ENCODE peak calls at places on chromosomes 16 and 17, in seven cellular contexts. One of them, this sample, is unnamed.

GRCh38 chr16:24203675-24204074 is 52.5 kb upstream of the CACNG3 start:
- DNase-seq in EL: no peak
- DNase-seq in activated CD4-positive, alpha-beta T cell treated with anti-CD3 and anti-CD28 coated beads, Interleukin-2, amount 50 U/mL, for 48 hours: no peak
- DNase-seq in frontal cortex: no peak
- DNase-seq in NCI-H460: no peak
- DNase-seq in HS-5: no peak
- DNase-seq in GM19239: no peak
- DNase-seq in this sample: no peak

GRCh38 chr17:21171309-21171922 is 42.5 kb downstream of the TMEM11 start:
- DNase-seq in EL: no peak
- DNase-seq in activated CD4-positive, alpha-beta T cell treated with anti-CD3 and anti-CD28 coated beads, Interleukin-2, amount 50 U/mL, for 48 hours: no peak
- DNase-seq in frontal cortex: no peak
- DNase-seq in NCI-H460: no peak
- DNase-seq in HS-5: no peak
- DNase-seq in GM19239: peak
- DNase-seq in this sample: no peak

GRCh38 chr16:77223184-77223583 is 24.0 kb downstream of the SYCE1L start:
- DNase-seq in EL: peak
- DNase-seq in activated CD4-positive, alpha-beta T cell treated with anti-CD3 and anti-CD28 coated beads, Interleukin-2, amount 50 U/mL, for 48 hours: peak
- DNase-seq in frontal cortex: no peak
- DNase-seq in NCI-H460: no peak
- DNase-seq in HS-5: no peak
- DNase-seq in GM19239: no peak
- DNase-seq in this sample: peak

GRCh38 chr16:23557779-23558330 is 328 bp downstream of the UBFD1 start:
- DNase-seq in EL: peak
- DNase-seq in activated CD4-positive, alpha-beta T cell treated with anti-CD3 and anti-CD28 coated beads, Interleukin-2, amount 50 U/mL, for 48 hours: peak
- DNase-seq in frontal cortex: no peak
- DNase-seq in NCI-H460: no peak
- DNase-seq in HS-5: no peak
- DNase-seq in GM19239: peak
- DNase-seq in this sample: no peak

GRCh38 chr17:48016112-48016511 is 21.5 kb downstream of the COPZ2 start:
- DNase-seq in EL: no peak
- DNase-seq in activated CD4-positive, alpha-beta T cell treated with anti-CD3 and anti-CD28 coated beads, Interleukin-2, amount 50 U/mL, for 48 hours: no peak
- DNase-seq in frontal cortex: no peak
- DNase-seq in NCI-H460: no peak
- DNase-seq in HS-5: no peak
- DNase-seq in GM19239: no peak
- DNase-seq in this sample: no peak

GRCh38 chr16:8957509-8958157 is 6.1 kb downstream of the USP7 start:
- DNase-seq in EL: no peak
- DNase-seq in activated CD4-positive, alpha-beta T cell treated with anti-CD3 and anti-CD28 coated beads, Interleukin-2, amount 50 U/mL, for 48 hours: no peak
- DNase-seq in frontal cortex: no peak
- DNase-seq in NCI-H460: no peak
- DNase-seq in HS-5: no peak
- DNase-seq in GM19239: no peak
- DNase-seq in this sample: no peak

GRCh38 chr17:41710472-41711090 is 1.6 kb upstream of the GAST start:
- DNase-seq in EL: peak
- DNase-seq in activated CD4-positive, alpha-beta T cell treated with anti-CD3 and anti-CD28 coated beads, Interleukin-2, amount 50 U/mL, for 48 hours: no peak
- DNase-seq in frontal cortex: no peak
- DNase-seq in NCI-H460: no peak
- DNase-seq in HS-5: no peak
- DNase-seq in GM19239: no peak
- DNase-seq in this sample: peak

GRCh38 chr16:4926928-4927327 is 10.0 kb downstream of the PPL start:
- DNase-seq in EL: no peak
- DNase-seq in activated CD4-positive, alpha-beta T cell treated with anti-CD3 and anti-CD28 coated beads, Interleukin-2, amount 50 U/mL, for 48 hours: no peak
- DNase-seq in frontal cortex: no peak
- DNase-seq in NCI-H460: no peak
- DNase-seq in HS-5: no peak
- DNase-seq in GM19239: no peak
- DNase-seq in this sample: no peak

GRCh38 chr17:82793974-82794620 is 42.2 kb downstream of the TBCD start:
- DNase-seq in EL: no peak
- DNase-seq in activated CD4-positive, alpha-beta T cell treated with anti-CD3 and anti-CD28 coated beads, Interleukin-2, amount 50 U/mL, for 48 hours: no peak
- DNase-seq in frontal cortex: no peak
- DNase-seq in NCI-H460: no peak
- DNase-seq in HS-5: no peak
- DNase-seq in GM19239: no peak
- DNase-seq in this sample: no peak

GRCh38 chr16:49528564-49529150 is 155.1 kb downstream of the C16orf78 start:
- DNase-seq in EL: no peak
- DNase-seq in activated CD4-positive, alpha-beta T cell treated with anti-CD3 and anti-CD28 coated beads, Interleukin-2, amount 50 U/mL, for 48 hours: no peak
- DNase-seq in frontal cortex: no peak
- DNase-seq in NCI-H460: no peak
- DNase-seq in HS-5: no peak
- DNase-seq in GM19239: no peak
- DNase-seq in this sample: no peak

GRCh38 chr17:40019140-40019991 is 4.1 kb downstream of the CSF3 start:
- DNase-seq in EL: peak
- DNase-seq in activated CD4-positive, alpha-beta T cell treated with anti-CD3 and anti-CD28 coated beads, Interleukin-2, amount 50 U/mL, for 48 hours: no peak
- DNase-seq in frontal cortex: no peak
- DNase-seq in NCI-H460: no peak
- DNase-seq in HS-5: peak
- DNase-seq in GM19239: no peak
- DNase-seq in this sample: no peak

GRCh38 chr16:51389881-51390280 is 238.8 kb upstream of the SALL1 start:
- DNase-seq in EL: no peak
- DNase-seq in activated CD4-positive, alpha-beta T cell treated with anti-CD3 and anti-CD28 coated beads, Interleukin-2, amount 50 U/mL, for 48 hours: no peak
- DNase-seq in frontal cortex: no peak
- DNase-seq in NCI-H460: no peak
- DNase-seq in HS-5: no peak
- DNase-seq in GM19239: no peak
- DNase-seq in this sample: no peak

GRCh38 chr17:17754719-17755686 is 73.7 kb downstream of the RAI1 start:
- DNase-seq in EL: no peak
- DNase-seq in activated CD4-positive, alpha-beta T cell treated with anti-CD3 and anti-CD28 coated beads, Interleukin-2, amount 50 U/mL, for 48 hours: no peak
- DNase-seq in frontal cortex: no peak
- DNase-seq in NCI-H460: no peak
- DNase-seq in HS-5: no peak
- DNase-seq in GM19239: no peak
- DNase-seq in this sample: no peak